ENCODE peak calls at places on chromosomes 6 and 20, in eight cellular contexts. V is heart right ventricle, R is HepG2, B is brain microvascular endothelial cell, O is IMR-90, I is adrenal gland, J is lung, L is upper lobe of right lung. N is an unnamed sample.

GRCh38 chr6:158124288-158124687 is 43.8 kb downstream of the SERAC1 start:
- DNase-seq in B (no peak), O (no peak), V (no peak), R (no peak), L (no peak), I (no peak), J (no peak), N (no peak)

GRCh38 chr6:56752534-56752933 is 109.8 kb upstream of the DST start:
- DNase-seq in R (no peak), I (no peak), O (peak), B (no peak), J (no peak), L (no peak), V (no peak), N (no peak)

GRCh38 chr6:3796396-3796795 is 44.9 kb upstream of the PXDC1 start:
- DNase-seq in I (no peak), J (no peak), O (no peak), R (no peak), V (peak), L (no peak), B (no peak), N (no peak)

GRCh38 chr6:112033824-112034223 is 20.1 kb upstream of the CCN6 start:
- DNase-seq in B (no peak), J (no peak), L (no peak), I (no peak), O (no peak), R (no peak), V (no peak), N (no peak)

GRCh38 chr6:148508401-148509151 is 165.9 kb downstream of the SASH1 start:
- DNase-seq in L (no peak), R (no peak), B (no peak), I (no peak), J (no peak), O (peak), V (no peak), N (no peak)

GRCh38 chr20:5788385-5788895 is 38.2 kb downstream of the SHLD1 start:
- DNase-seq in R (peak), O (peak), J (peak), L (peak), B (peak), I (peak), V (peak), N (peak)

GRCh38 chr6:112879920-112880413 is 532.8 kb downstream of the RFPL4B start:
- DNase-seq in L (peak), V (no peak), I (no peak), J (peak), B (no peak), O (no peak), R (peak), N (peak)

GRCh38 chr6:111114484-111114883 is 27.2 kb downstream of the SLC16A10 start:
- DNase-seq in R (no peak), B (no peak), V (no peak), L (no peak), I (no peak), J (no peak), O (no peak), N (no peak)

GRCh38 chr6:144659735-144660246 is 374.7 kb downstream of the UTRN start:
- DNase-seq in B (no peak), L (no peak), O (no peak), R (no peak), I (no peak), V (no peak), J (no peak), N (peak)

GRCh38 chr6:32047855-32048766 is 9.9 kb downstream of the CYP21A2 start:
- DNase-seq in B (peak), J (peak), O (peak), V (peak), R (peak), L (peak), I (peak), N (peak)

GRCh38 chr20:12358006-12358654 is 440.4 kb downstream of the BTBD3 start:
- DNase-seq in R (no peak), V (no peak), I (no peak), O (no peak), J (no peak), B (no peak), L (no peak), N (no peak)

GRCh38 chr20:33825340-33826269 is 14.5 kb downstream of the CHMP4B start:
- DNase-seq in V (no peak), J (no peak), R (peak), L (no peak), O (no peak), I (no peak), B (no peak), N (peak)
- H3K27ac ChIP-seq in V (peak), J (no peak), R (peak), L (no peak), O (no peak), I (no peak), B (no peak), N (peak)

DNA sequence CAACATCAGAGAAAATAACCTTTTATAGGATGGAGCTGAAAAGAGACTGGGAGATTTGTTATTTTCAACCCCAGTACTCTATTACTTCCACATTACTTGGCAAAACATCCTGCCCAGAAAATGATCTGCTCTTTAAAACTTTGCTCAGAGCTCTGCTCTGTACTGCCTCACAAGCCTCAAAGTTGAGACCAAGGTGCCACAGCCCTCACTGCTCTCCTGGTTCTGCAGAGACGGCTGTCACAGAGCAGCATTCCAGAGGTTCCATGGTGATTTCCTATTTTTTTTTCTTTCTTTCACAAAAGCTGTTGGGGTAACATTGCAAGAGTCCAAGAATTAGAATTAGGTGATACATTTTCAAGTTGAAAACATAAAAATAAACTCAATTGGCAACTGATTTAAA is 155.2 kb downstream of the UBE3D start:
- DNase-seq in I (no peak), B (no peak), J (no peak), R (no peak), O (no peak), L (no peak), V (no peak), N (no peak)
- H3K27ac ChIP-seq in I (no peak), B (no peak), J (no peak), R (no peak), O (no peak), L (no peak), V (no peak), N (no peak)

DNA sequence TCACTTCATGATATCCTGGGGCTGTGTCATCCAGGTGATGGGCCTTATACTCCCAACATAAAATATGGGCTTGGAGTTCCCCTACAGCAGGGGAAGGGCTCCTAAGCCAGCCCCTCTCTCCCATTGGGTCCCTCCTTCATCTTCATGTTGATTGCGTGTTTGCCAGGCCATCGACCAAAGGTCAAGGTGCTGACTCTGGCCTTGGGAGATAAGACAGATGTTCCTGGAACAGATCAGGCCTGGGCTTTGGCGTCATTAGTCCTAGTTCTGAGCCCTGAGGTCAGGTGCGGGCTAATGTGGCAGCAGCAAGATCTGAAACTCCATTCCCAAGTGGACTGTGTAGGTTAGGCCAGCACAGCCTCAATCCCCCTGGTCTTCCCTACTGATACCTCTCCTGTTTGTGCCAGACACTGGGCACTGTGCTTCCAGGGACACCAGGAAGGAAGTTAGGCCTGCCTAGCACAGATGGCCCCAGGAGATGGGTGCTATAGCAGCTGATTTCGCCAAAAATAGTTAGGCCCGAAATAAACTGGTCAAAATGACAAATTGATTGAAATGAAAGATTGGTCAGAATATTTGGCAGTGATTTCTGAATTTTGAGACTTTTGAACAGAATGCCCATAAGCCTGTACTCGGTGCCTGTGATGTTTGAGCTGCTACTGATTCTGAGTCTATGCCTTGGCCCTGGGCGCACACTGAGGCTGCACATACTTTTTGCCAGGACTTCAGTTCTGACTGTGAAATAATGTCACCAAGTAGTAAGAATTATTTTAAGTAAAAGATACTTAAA is 28.8 kb downstream of the EPB41L1 start:
- DNase-seq in J (no peak), L (no peak), O (no peak), B (no peak), V (no peak), I (peak), R (peak), N (no peak)
- H3K27ac ChIP-seq in J (no peak), L (no peak), O (no peak), B (no peak), V (no peak), I (peak), R (peak), N (no peak)

GRCh38 chr6:54617730-54618129 is 228.8 kb upstream of the FAM83B start:
- DNase-seq in L (no peak), R (peak), I (no peak), J (no peak), V (no peak), O (peak), B (peak), N (no peak)
- H3K27ac ChIP-seq in L (no peak), R (no peak), I (peak), J (no peak), V (no peak), O (no peak), B (peak), N (no peak)

DNA sequence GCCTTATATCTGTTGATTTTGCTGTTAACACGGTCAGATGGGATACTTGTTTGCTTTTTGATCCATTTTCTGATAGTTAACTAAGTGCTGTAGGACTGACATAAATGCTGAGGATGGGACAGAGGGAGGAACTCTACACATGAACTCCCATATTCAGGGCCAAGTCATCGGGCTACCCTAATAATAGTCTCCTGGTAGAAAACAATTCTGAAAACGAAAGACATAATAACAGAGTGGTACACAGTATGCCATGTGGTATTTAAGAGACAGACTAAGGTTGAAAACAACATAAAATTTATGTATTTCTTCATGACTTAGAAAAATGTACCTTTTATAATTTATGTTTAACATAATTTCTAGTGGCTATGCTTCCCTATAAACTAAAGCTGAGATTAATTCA is 12.0 kb downstream of the ID4 start:
- DNase-seq in R (no peak), L (no peak), B (no peak), I (no peak), J (no peak), V (no peak), O (no peak), N (no peak)
- H3K27ac ChIP-seq in R (no peak), L (peak), B (no peak), I (no peak), J (no peak), V (no peak), O (no peak), N (no peak)

GRCh38 chr6:151324079-151324825 is 67.1 kb downstream of the ZBTB2 start:
- DNase-seq in B (peak), O (peak), J (peak), L (peak), R (peak), I (peak), V (peak), N (peak)
- H3K27ac ChIP-seq in B (peak), O (peak), J (peak), L (no peak), R (no peak), I (peak), V (peak), N (no peak)

GRCh38 chr6:14670806-14671205 is 553.2 kb downstream of the CD83 start:
- DNase-seq in L (no peak), I (no peak), R (no peak), O (no peak), B (no peak), V (no peak), J (no peak), N (no peak)

GRCh38 chr6:14671937-14672336 is 554.4 kb downstream of the CD83 start:
- DNase-seq in I (no peak), V (no peak), L (no peak), O (no peak), B (no peak), R (no peak), J (no peak), N (no peak)

GRCh38 chr6:14674458-14674857 is 556.9 kb downstream of the CD83 start:
- DNase-seq in J (no peak), L (no peak), I (no peak), O (no peak), R (no peak), B (no peak), V (no peak), N (no peak)

GRCh38 chr6:14673201-14673600 is 555.6 kb downstream of the CD83 start:
- DNase-seq in J (no peak), O (peak), R (no peak), L (no peak), V (no peak), I (no peak), B (peak), N (no peak)

GRCh38 chr6:14671261-14671681 is 553.7 kb downstream of the CD83 start:
- DNase-seq in O (peak), R (no peak), B (no peak), I (peak), J (no peak), V (peak), L (no peak), N (no peak)
- H3K27ac ChIP-seq in O (no peak), R (no peak), B (no peak), I (no peak), J (no peak), V (no peak), L (no peak), N (no peak)

GRCh38 chr6:167949121-167949684 is 48.3 kb upstream of the KIF25 start:
- DNase-seq in R (no peak), J (no peak), I (no peak), B (no peak), L (no peak), O (no peak), V (no peak), N (no peak)

GRCh38 chr6:167947716-167948115 is 49.8 kb upstream of the KIF25 start:
- DNase-seq in R (no peak), J (no peak), V (no peak), B (no peak), I (no peak), O (no peak), L (no peak), N (no peak)

GRCh38 chr6:167948716-167949115 is 48.8 kb upstream of the KIF25 start:
- DNase-seq in L (no peak), I (no peak), B (no peak), J (no peak), O (no peak), V (no peak), R (no peak), N (no peak)

GRCh38 chr6:167944130-167944529 is 53.3 kb upstream of the KIF25 start:
- DNase-seq in J (no peak), L (no peak), V (no peak), I (no peak), O (no peak), B (no peak), R (no peak), N (no peak)

DNA sequence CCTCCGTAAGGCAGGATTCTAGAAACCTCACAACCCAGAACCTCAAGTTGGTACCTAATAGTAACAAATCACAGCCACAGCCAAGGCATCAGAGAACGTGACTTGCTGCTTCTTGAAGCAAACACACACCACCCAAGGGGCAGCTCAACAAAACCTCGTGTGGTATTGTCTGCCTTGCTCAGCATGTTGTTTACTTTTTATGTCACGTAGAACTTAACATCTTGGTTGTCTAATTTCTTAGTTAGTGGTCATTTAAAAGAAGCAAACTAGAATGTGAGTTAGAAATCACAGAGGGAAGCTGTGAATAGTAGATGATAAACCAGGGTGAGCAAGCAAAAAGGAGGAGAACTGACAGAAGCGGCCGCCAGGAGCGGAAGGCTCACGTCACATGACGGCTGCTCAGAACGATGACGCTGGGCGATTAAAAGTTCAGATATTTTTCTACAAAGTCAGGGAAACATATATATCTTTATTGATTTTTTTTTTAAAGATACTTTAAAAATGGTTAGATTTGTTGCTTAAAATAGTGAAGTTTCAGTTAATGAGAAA is 51.5 kb upstream of the KIF25 start:
- DNase-seq in O (peak), L (no peak), J (no peak), I (no peak), B (no peak), V (no peak), R (no peak), N (no peak)
- H3K27ac ChIP-seq in O (peak), L (no peak), J (no peak), I (no peak), B (no peak), V (no peak), R (no peak), N (no peak)

GRCh38 chr20:52965380-52965779 is 6.8 kb upstream of the TSHZ2 start:
- DNase-seq in J (no peak), O (no peak), L (no peak), R (no peak), I (no peak), V (no peak), B (no peak), N (no peak)
- H3K27ac ChIP-seq in J (no peak), O (no peak), L (no peak), R (no peak), I (no peak), V (no peak), B (no peak), N (no peak)

N was measured in colonic mucosa.